ENCODE peak calls at places on chromosomes 12 and 14, in five cellular contexts. I is adrenal gland, Q is type B pancreatic cell, M is breast epithelium, R is epithelial cell of esophagus. U is an unnamed sample.

GRCh38 chr12:117439531-117440001 is 78.1 kb upstream of the NOS1 start:
- DNase-seq in I (no peak), Q (no peak), M (no peak), R (no peak), U (no peak)

GRCh38 chr12:16603916-16604575 is 1.9 kb downstream of the LMO3 start:
- DNase-seq in I (no peak), Q (no peak), M (no peak), R (no peak), U (no peak)

GRCh38 chr12:67006612-67007011 is 262.5 kb upstream of the CAND1 start:
- DNase-seq in I (no peak), Q (no peak), M (no peak), R (no peak), U (no peak)

GRCh38 chr12:132497514-132498405 is 7.8 kb downstream of the FBRSL1 start:
- DNase-seq in I (no peak), Q (no peak), M (no peak), R (no peak), U (no peak)

GRCh38 chr12:99605-100004 is 33.0 kb downstream of the IQSEC3 start:
- DNase-seq in I (no peak), Q (no peak), M (no peak), R (no peak), U (no peak)

GRCh38 chr12:84856156-84856900 is 56.3 kb downstream of the SLC6A15 start:
- DNase-seq in I (no peak), Q (no peak), M (no peak), R (peak), U (no peak)

GRCh38 chr12:64431791-64432190 is 20.1 kb upstream of the TBK1 start:
- DNase-seq in I (no peak), Q (no peak), M (no peak), R (no peak), U (no peak)

GRCh38 chr12:46944104-46944503 is 118.3 kb upstream of the SLC38A4 start:
- DNase-seq in I (peak), Q (no peak), M (no peak), R (peak), U (no peak)

GRCh38 chr12:53172352-53172751 is 8.2 kb upstream of the ZNF740 start:
- DNase-seq in I (no peak), Q (no peak), M (peak), R (peak), U (no peak)

GRCh38 chr14:60777856-60778578 is 43.5 kb downstream of the MNAT1 start:
- DNase-seq in I (peak), Q (no peak), M (no peak), R (peak), U (no peak)

GRCh38 chr14:61188936-61189808 is 92.0 kb downstream of the TMEM30B start:
- DNase-seq in I (peak), Q (no peak), M (peak), R (peak), U (peak)

GRCh38 chr12:45730842-45731336 is 1.4 kb downstream of the ARID2 start:
- DNase-seq in I (no peak), Q (no peak), M (no peak), R (peak), U (peak)

GRCh38 chr14:80698974-80699373 is 242.6 kb downstream of the CEP128 start:
- DNase-seq in I (no peak), Q (no peak), M (no peak), R (no peak), U (no peak)

GRCh38 chr14:96830946-96831345 is 33.8 kb downstream of the VRK1 start:
- DNase-seq in I (no peak), Q (no peak), M (no peak), R (no peak), U (peak)

GRCh38 chr14:102583726-102584125 is 8.7 kb upstream of the RCOR1 start:
- DNase-seq in I (no peak), Q (no peak), M (no peak), R (no peak), U (no peak)

GRCh38 chr12:99259040-99259934 is 388.3 kb upstream of the GARIN6 start:
- DNase-seq in I (no peak), Q (no peak), M (no peak), R (no peak), U (peak)

GRCh38 chr12:18382486-18382885 is 121.2 kb downstream of the PIK3C2G start:
- DNase-seq in I (no peak), Q (no peak), M (no peak), R (no peak), U (no peak)

GRCh38 chr12:6476496-6476895 is 6.0 kb upstream of the VAMP1 start:
- DNase-seq in I (no peak), Q (no peak), M (no peak), R (no peak), U (no peak)

GRCh38 chr14:36275741-36276140 is 44.7 kb downstream of the MBIP start:
- DNase-seq in I (no peak), Q (no peak), M (no peak), R (no peak), U (no peak)

GRCh38 chr12:98645572-98646067 is 530 bp downstream of the APAF1 start:
- DNase-seq in I (peak), Q (no peak), M (no peak), R (peak), U (no peak)

GRCh38 chr12:107990325-107990724 is 138.8 kb upstream of the WSCD2 start:
- DNase-seq in I (peak), Q (no peak), M (no peak), R (peak), U (peak)

GRCh38 chr14:75144944-75145343 is 18.1 kb upstream of the NEK9 start:
- DNase-seq in I (no peak), Q (no peak), M (no peak), R (no peak), U (no peak)

GRCh38 chr14:91400696-91401095 is 16.9 kb downstream of the CCDC88C start:
- DNase-seq in I (no peak), Q (no peak), M (no peak), R (no peak), U (no peak)

GRCh38 chr14:70856851-70857498 is 47.7 kb upstream of the MAP3K9 start:
- DNase-seq in I (no peak), Q (no peak), M (no peak), R (peak), U (no peak)

GRCh38 chr14:70857499-70857895 is 48.2 kb upstream of the MAP3K9 start:
- DNase-seq in I (no peak), Q (no peak), M (no peak), R (no peak), U (no peak)

GRCh38 chr14:70858641-70859040 is 48.6 kb upstream of the PCNX1 start:
- DNase-seq in I (no peak), Q (no peak), M (no peak), R (no peak), U (no peak)

GRCh38 chr14:70855486-70855885 is 46.2 kb upstream of the MAP3K9 start:
- DNase-seq in I (no peak), Q (no peak), M (no peak), R (no peak), U (no peak)
- TF ChIP-seq CTCF in I (no peak), Q (no peak), M (no peak), R (no peak), U (no peak)

DNA sequence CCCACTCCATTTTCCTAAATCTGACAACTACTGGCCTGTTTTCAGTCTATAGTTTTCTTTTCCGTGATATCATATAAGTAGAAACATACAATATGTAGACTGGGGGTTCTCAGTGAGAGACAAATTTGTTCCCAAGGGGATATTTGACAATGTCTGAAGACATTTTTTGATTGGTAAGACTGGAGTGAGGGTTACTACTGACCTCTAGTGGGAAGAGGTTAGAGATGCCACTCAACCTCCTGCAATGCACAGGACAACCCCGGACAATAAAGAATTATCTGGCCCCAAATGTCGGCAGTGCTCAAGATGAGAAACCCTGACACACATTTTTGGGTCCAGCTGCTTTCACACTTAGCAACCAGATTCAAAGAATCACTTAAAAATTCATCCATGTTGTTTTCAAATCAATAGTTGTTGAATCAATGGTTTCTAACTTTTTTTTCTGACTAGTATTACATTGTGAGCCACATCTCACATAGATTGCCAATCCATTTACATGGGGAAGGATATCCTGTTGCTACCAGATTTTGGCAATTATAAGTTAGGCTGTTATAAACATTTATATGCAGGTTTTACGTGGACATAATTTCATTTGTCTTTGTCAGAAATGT is 307.1 kb downstream of the RPL10L start:
- DNase-seq in I (no peak), Q (no peak), M (no peak), R (peak), U (peak)
- TF ChIP-seq CTCF in I (peak), Q (peak), M (peak), R (peak), U (peak)

DNA sequence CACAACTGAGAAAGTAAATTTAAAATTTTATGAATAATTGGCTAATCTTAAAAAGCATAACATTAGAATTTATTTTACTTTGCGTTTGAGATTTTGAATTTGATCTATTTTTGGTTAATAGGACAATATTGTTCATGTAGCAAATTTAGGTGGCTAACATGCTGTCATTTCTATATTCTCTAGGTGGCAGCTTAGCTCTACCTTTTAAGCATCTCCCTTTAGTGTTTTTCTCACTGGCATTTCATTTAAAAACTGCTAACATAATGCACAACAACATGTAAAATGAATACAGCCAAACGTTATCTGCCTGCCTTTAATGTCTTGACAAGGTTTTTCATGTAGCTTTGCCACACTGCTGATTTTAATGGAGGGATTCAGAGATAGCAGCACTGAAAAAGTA is 272.3 kb upstream of the FBXO33 start:
- DNase-seq in I (no peak), Q (no peak), M (no peak), R (no peak), U (peak)
- TF ChIP-seq CTCF in I (no peak), Q (no peak), M (no peak), R (no peak), U (peak)

DNA sequence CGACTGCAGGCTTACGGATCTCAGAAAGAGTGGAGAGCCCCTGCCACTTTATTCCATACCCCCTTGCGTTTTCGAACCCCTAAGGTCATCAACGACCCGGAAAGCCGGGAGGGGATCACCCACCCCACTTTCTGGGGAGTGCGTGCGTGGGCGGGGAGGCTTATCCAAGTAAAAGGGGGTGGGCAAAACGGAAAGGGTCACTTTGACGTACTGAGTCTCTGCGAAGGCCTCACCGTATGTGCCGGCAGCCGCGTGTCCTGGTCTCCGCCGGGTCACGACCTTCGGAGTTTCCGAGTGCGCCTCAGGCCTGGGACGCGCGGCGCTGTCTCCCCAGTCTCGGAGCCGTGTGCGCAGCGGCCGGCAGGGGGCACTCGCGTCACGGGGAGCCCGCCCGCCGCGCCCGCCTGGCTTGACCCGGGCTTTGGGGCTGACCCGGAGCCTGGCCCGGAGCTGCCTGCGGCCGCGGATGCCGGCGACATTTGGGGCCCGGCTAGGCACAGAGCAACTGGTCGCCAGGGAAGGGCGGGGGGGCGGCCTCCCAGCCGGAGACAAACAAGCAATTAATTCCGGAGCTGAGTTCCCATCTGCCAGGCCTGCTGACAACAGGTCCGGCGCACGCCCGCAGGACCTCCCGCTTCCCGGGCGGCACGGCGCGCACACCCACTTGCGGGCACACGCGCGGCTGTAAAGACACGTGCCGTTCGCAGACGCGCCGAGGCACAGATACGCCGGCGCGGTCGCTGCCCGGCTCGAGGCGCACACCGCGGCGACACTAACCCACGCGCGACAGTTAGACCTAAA is 890 bp upstream of the KIF26A start:
- DNase-seq in I (peak), Q (peak), M (peak), R (peak), U (peak)
- TF ChIP-seq CTCF in I (peak), Q (peak), M (peak), R (peak), U (peak)

GRCh38 chr12:126051611-126052107 is 986.4 kb downstream of the AACS start:
- DNase-seq in I (no peak), Q (no peak), M (no peak), R (peak), U (no peak)
- TF ChIP-seq CTCF in I (no peak), Q (no peak), M (no peak), R (peak), U (no peak)

GRCh38 chr12:75086086-75087038 is 123.3 kb downstream of the KCNC2 start:
- DNase-seq in I (no peak), Q (no peak), M (no peak), R (peak), U (no peak)

DNA sequence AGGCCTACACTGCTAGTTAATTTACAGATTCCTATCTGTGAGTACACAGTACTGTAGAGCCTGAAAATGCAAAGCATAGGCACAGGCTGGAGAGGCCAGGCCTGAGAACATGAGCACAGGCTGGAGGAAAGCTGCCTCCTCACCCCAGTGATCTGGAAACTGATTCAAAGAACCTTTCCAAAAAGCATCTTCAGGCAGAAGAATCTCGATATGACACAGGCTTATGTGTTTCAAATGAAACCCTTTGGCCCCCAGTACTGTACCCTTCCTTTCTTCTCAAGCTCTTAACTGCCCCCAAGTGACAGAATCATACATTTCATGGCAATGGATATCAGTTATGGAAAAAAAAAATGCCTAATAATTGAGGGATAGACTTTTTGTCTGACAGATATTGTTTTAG is 122.0 kb downstream of the KCNC2 start:
- DNase-seq in I (no peak), Q (no peak), M (no peak), R (peak), U (no peak)
- TF ChIP-seq CTCF in I (no peak), Q (peak), M (no peak), R (no peak), U (no peak)

GRCh38 chr12:70366581-70367267 is 634 bp downstream of the KCNMB4 start:
- DNase-seq in I (peak), Q (no peak), M (no peak), R (peak), U (peak)
- TF ChIP-seq CTCF in I (no peak), Q (peak), M (no peak), R (no peak), U (no peak)